ENCODE peak calls at places on chromosomes 5 and 9, in four cellular contexts. R, K, W and V are unnamed samples.

GRCh38 chr9:74953235-74953741 is 576 bp upstream of the C9orf40 start:
- DNase-seq in R (peak), K (peak), W (no peak), V (peak)

GRCh38 chr5:142863856-142864255 is 93.7 kb downstream of the ARHGAP26 start:
- DNase-seq in K (no peak), W (no peak), R (no peak), V (no peak)

GRCh38 chr9:130137870-130138653 is 34.1 kb upstream of the NCS1 start:
- DNase-seq in W (no peak), R (peak), K (peak), V (peak)

GRCh38 chr5:79890871-79891249 is 100.2 kb downstream of the MTX3 start:
- DNase-seq in W (no peak), R (no peak), K (no peak), V (no peak)

GRCh38 chr5:76256116-76256889 is 146.8 kb upstream of the IQGAP2 start:
- DNase-seq in K (peak), W (peak), R (peak), V (peak)

GRCh38 chr9:90927496-90927895 is 125.9 kb downstream of the SYK start:
- DNase-seq in K (no peak), R (no peak), W (no peak), V (no peak)

GRCh38 chr9:68552700-68553099 is 12.0 kb upstream of the TMEM252 start:
- DNase-seq in R (peak), W (no peak), K (peak), V (peak)

GRCh38 chr9:111900934-111901612 is 4.5 kb downstream of the UGCG start:
- DNase-seq in W (no peak), R (no peak), K (no peak), V (no peak)

GRCh38 chr9:101121836-101122399 is 93.4 kb downstream of the PLPPR1 start:
- DNase-seq in R (no peak), W (no peak), K (no peak), V (no peak)

GRCh38 chr9:76176176-76176575 is 218.1 kb downstream of the RFK start:
- DNase-seq in R (no peak), W (no peak), K (no peak), V (no peak)

GRCh38 chr5:116135344-116135743 is 50.5 kb downstream of the COMMD10 start:
- DNase-seq in K (no peak), W (no peak), R (no peak), V (no peak)

GRCh38 chr5:34474573-34475021 is 181.5 kb upstream of the RAI14 start:
- DNase-seq in R (peak), W (no peak), K (peak), V (no peak)

GRCh38 chr5:134041570-134042411 is 37.0 kb upstream of the VDAC1 start:
- DNase-seq in R (peak), K (no peak), W (no peak), V (no peak)

GRCh38 chr5:18068851-18069250 is 434.6 kb downstream of the TAF11L14 start:
- DNase-seq in R (no peak), W (no peak), K (no peak), V (no peak)

GRCh38 chr5:9546973-9547947 is 1.4 kb upstream of the SEMA5A start:
- DNase-seq in R (peak), K (peak), W (no peak), V (peak)

GRCh38 chr9:88387733-88388202 is 476 bp upstream of the SPIN1 start:
- DNase-seq in W (peak), K (peak), R (peak), V (peak)

GRCh38 chr9:127785933-127786772 is at the start of gene CDK9:
- DNase-seq in R (peak), K (peak), W (peak), V (peak)

GRCh38 chr9:106846847-106847246 is 16.1 kb upstream of the ZNF462 start:
- DNase-seq in W (no peak), R (peak), K (peak), V (no peak)

GRCh38 chr9:130265431-130266235 is at the start of gene HMCN2:
- DNase-seq in K (no peak), W (peak), R (no peak), V (peak)

GRCh38 chr5:115126303-115126702 is 43.4 kb downstream of the TRIM36 start:
- DNase-seq in R (peak), W (no peak), K (no peak), V (no peak)

GRCh38 chr5:132915681-132916080 is 42.2 kb downstream of the LEAP2 start:
- DNase-seq in W (no peak), R (peak), K (peak), V (peak)

GRCh38 chr9:23496827-23497226 is 329.2 kb downstream of the ELAVL2 start:
- DNase-seq in K (no peak), R (no peak), W (no peak), V (no peak)

GRCh38 chr5:122924203-122924602 is 78.8 kb downstream of the SNX24 start:
- DNase-seq in K (no peak), W (no peak), R (peak), V (peak)

GRCh38 chr5:130720355-130720754 is 444.7 kb downstream of the HINT1 start:
- DNase-seq in K (peak), W (peak), R (peak), V (no peak)

GRCh38 chr9:27572036-27572435 is 1.2 kb downstream of the C9orf72 start:
- DNase-seq in K (no peak), W (no peak), R (no peak), V (no peak)

GRCh38 chr5:82422751-82423181 is 144.6 kb upstream of the RPS23 start:
- DNase-seq in K (no peak), W (no peak), R (no peak), V (no peak)

GRCh38 chr5:175235251-175235963 is 208.6 kb downstream of the DRD1 start:
- DNase-seq in W (no peak), K (no peak), R (no peak), V (peak)